ENCODE peak calls at places on chromosomes 1 and 21, in six cellular contexts. L is ACHN, H is AG20443, F is H4, U is hepatic stellate cell, J is thyroid gland. A is an unnamed sample.

GRCh38 chr21:42652527-42653491 is 612 bp upstream of the PDE9A start:
- DNase-seq in L (peak; percentile 75), H (peak; percentile 51), F (peak; percentile 49), U (peak; percentile 75), J (peak; percentile 93), A (peak; percentile 79)

GRCh38 chr1:156436319-156437043 is 64.1 kb downstream of the MEF2D start:
- DNase-seq in L (no peak), H (no peak), F (no peak), U (no peak), J (no peak), A (no peak)

GRCh38 chr1:165408518-165408917 is 36.4 kb downstream of the RXRG start:
- DNase-seq in L (peak; percentile 75), H (peak; percentile 33), F (peak; percentile 87), U (peak; percentile 12), J (peak; percentile 25), A (peak; percentile 19)

GRCh38 chr1:33022650-33023200 is 14.0 kb downstream of the AK2 start:
- DNase-seq in L (no peak), H (no peak), F (no peak), U (no peak), J (no peak), A (no peak)

GRCh38 chr1:92583821-92584760 is 97.4 kb upstream of the GFI1 start:
- DNase-seq in L (no peak), H (peak; percentile 6), F (peak; percentile 54), U (peak; percentile 19), J (no peak), A (peak; percentile 18)

GRCh38 chr1:51897699-51898031 is 19.1 kb upstream of the NRDC start:
- DNase-seq in L (peak; percentile 79), H (peak; percentile 68), F (no peak), U (peak; percentile 74), J (no peak), A (no peak)

GRCh38 chr1:17669866-17670451 is 85.2 kb upstream of the ACTL8 start:
- DNase-seq in L (no peak), H (peak; percentile 48), F (no peak), U (no peak), J (no peak), A (no peak)

GRCh38 chr1:163875214-163875926 is 553.6 kb downstream of the NUF2 start:
- DNase-seq in L (no peak), H (peak; percentile 88), F (peak; percentile 25), U (peak; percentile 43), J (no peak), A (no peak)

GRCh38 chr1:109199710-109200109 is 14.0 kb upstream of the SARS1 start:
- DNase-seq in L (no peak), H (no peak), F (no peak), U (no peak), J (no peak), A (no peak)

GRCh38 chr1:224203243-224204016 is 20.4 kb downstream of the DEGS1 start:
- DNase-seq in L (peak; percentile 98), H (peak; percentile 54), F (peak; percentile 68), U (peak; percentile 31), J (peak; percentile 94), A (no peak)

GRCh38 chr1:201310986-201311355 is 27.7 kb downstream of the PKP1 start:
- DNase-seq in L (no peak), H (peak; percentile 24), F (peak; percentile 54), U (no peak), J (no peak), A (no peak)

GRCh38 chr1:31705080-31705866 is 1.5 kb upstream of the COL16A1 start:
- DNase-seq in L (no peak), H (peak; percentile 67), F (peak; percentile 62), U (peak; percentile 63), J (peak; percentile 34), A (no peak)

GRCh38 chr1:27218736-27219135 is 15.7 kb upstream of the WDTC1 start:
- DNase-seq in L (no peak), H (no peak), F (no peak), U (no peak), J (peak; percentile 49), A (no peak)

GRCh38 chr1:85313888-85314696 is 37.7 kb upstream of the BCL10 start:
- DNase-seq in L (peak; percentile 75), H (peak; percentile 81), F (peak; percentile 29), U (peak; percentile 63), J (peak; percentile 15), A (no peak)

GRCh38 chr1:185853739-185854138 is 119.5 kb downstream of the HMCN1 start:
- DNase-seq in L (no peak), H (peak; percentile 24), F (peak; percentile 46), U (no peak), J (no peak), A (peak; percentile 29)

GRCh38 chr1:37274896-37275631 is 199.3 kb upstream of the ZC3H12A start:
- DNase-seq in L (no peak), H (no peak), F (no peak), U (no peak), J (no peak), A (no peak)

GRCh38 chr1:193270996-193271395 is 84.6 kb upstream of the B3GALT2 start:
- DNase-seq in L (no peak), H (no peak), F (peak; percentile 43), U (no peak), J (no peak), A (no peak)

GRCh38 chr1:93969887-93970286 is 60.7 kb upstream of the GCLM start:
- DNase-seq in L (no peak), H (no peak), F (no peak), U (no peak), J (no peak), A (no peak)

GRCh38 chr1:28064064-28064463 is 24.3 kb downstream of the EYA3 start:
- DNase-seq in L (no peak), H (no peak), F (peak; percentile 19), U (peak; percentile 7), J (no peak), A (peak; percentile 37)

GRCh38 chr1:19481826-19482398 is 3.4 kb downstream of the CAPZB start:
- DNase-seq in L (no peak), H (no peak), F (no peak), U (no peak), J (no peak), A (no peak)

GRCh38 chr1:172537827-172538391 is 5.0 kb downstream of the SUCO start:
- DNase-seq in L (no peak), H (no peak), F (no peak), U (no peak), J (no peak), A (no peak)

GRCh38 chr21:45408271-45408791 is 3.4 kb downstream of the COL18A1 start:
- DNase-seq in L (no peak), H (no peak), F (no peak), U (no peak), J (no peak), A (no peak)

GRCh38 chr21:41847066-41847804 is 31.9 kb downstream of the PRDM15 start:
- DNase-seq in L (no peak), H (peak; percentile 55), F (no peak), U (peak; percentile 16), J (no peak), A (no peak)

GRCh38 chr1:176102700-176103244 is 104.3 kb downstream of the COP1 start:
- DNase-seq in L (no peak), H (no peak), F (no peak), U (no peak), J (no peak), A (no peak)

GRCh38 chr1:1672181-1672965 is 13.6 kb upstream of the CDK11B start:
- DNase-seq in L (no peak), H (no peak), F (no peak), U (no peak), J (no peak), A (no peak)

GRCh38 chr1:29506678-29507225 is 270.4 kb downstream of the PTPRU start:
- DNase-seq in L (no peak), H (no peak), F (no peak), U (no peak), J (no peak), A (no peak)

GRCh38 chr1:205225901-205226765 is 1.6 kb upstream of the TMCC2 start:
- DNase-seq in L (no peak), H (no peak), F (no peak), U (no peak), J (peak; percentile 71), A (no peak)

GRCh38 chr1:3912809-3913685 is 13.0 kb upstream of the C1orf174 start:
- DNase-seq in L (no peak), H (no peak), F (no peak), U (no peak), J (no peak), A (no peak)

GRCh38 chr1:215719569-215719968 is 152.5 kb downstream of the KCTD3 start:
- DNase-seq in L (no peak), H (no peak), F (no peak), U (no peak), J (no peak), A (no peak)

GRCh38 chr1:19367584-19368041 is 55.5 kb downstream of the SLC66A1 start:
- DNase-seq in L (no peak), H (no peak), F (no peak), U (no peak), J (no peak), A (no peak)

GRCh38 chr1:112711041-112711440 is 4.1 kb downstream of the PPM1J start:
- DNase-seq in L (no peak), H (no peak), F (no peak), U (no peak), J (no peak), A (no peak)

GRCh38 chr1:174040387-174040786 is 18.2 kb upstream of the RC3H1 start:
- DNase-seq in L (peak; percentile 50), H (peak; percentile 37), F (peak; percentile 47), U (no peak), J (no peak), A (peak; percentile 57)

GRCh38 chr1:5983361-5984103 is 8.7 kb downstream of the NPHP4 start:
- DNase-seq in L (peak; percentile 18), H (peak; percentile 47), F (no peak), U (peak; percentile 64), J (no peak), A (no peak)

GRCh38 chr1:228838717-228839500 is 103.6 kb downstream of the RHOU start:
- DNase-seq in L (no peak), H (no peak), F (peak; percentile 50), U (no peak), J (no peak), A (no peak)